ENCODE peak calls at places on chromosomes 12 and 14, in four cellular contexts. One of them, this sample, is unnamed.

GRCh38 chr14:102527255-102528232 is 18.0 kb upstream of the ANKRD9 start:
- DNase-seq in uterus: no peak
- DNase-seq in stomach: peak; percentile 52
- DNase-seq in A673: no peak
- DNase-seq in this sample: no peak

GRCh38 chr14:28057286-28058011 is 709.1 kb upstream of the FOXG1 start:
- DNase-seq in A673: no peak
- DNase-seq in stomach: no peak
- DNase-seq in uterus: no peak
- DNase-seq in this sample: no peak

GRCh38 chr12:118714051-118714460 is 267.3 kb upstream of the SRRM4 start:
- DNase-seq in stomach: no peak
- DNase-seq in uterus: no peak
- DNase-seq in A673: peak; percentile 66
- DNase-seq in this sample: no peak

GRCh38 chr14:89207925-89208328 is 209.1 kb downstream of the FOXN3 start:
- DNase-seq in A673: no peak
- DNase-seq in stomach: no peak
- DNase-seq in uterus: no peak
- DNase-seq in this sample: no peak

GRCh38 chr12:2064078-2064507 is 11.3 kb downstream of the CACNA1C start:
- DNase-seq in uterus: no peak
- DNase-seq in stomach: no peak
- DNase-seq in A673: peak; percentile 20
- DNase-seq in this sample: peak; percentile 6

GRCh38 chr12:70365398-70365647 is 767 bp upstream of the KCNMB4 start:
- DNase-seq in uterus: peak; percentile 13
- DNase-seq in stomach: no peak
- DNase-seq in A673: no peak
- DNase-seq in this sample: no peak

GRCh38 chr14:87409401-87409800 is 583.6 kb downstream of the GALC start:
- DNase-seq in uterus: no peak
- DNase-seq in stomach: no peak
- DNase-seq in A673: no peak
- DNase-seq in this sample: no peak

GRCh38 chr12:15772405-15773018 is 16.7 kb downstream of the EPS8 start:
- DNase-seq in uterus: no peak
- DNase-seq in stomach: no peak
- DNase-seq in A673: peak; percentile 54
- DNase-seq in this sample: no peak

GRCh38 chr12:65958456-65958855 is 134.2 kb downstream of the HMGA2 start:
- DNase-seq in A673: no peak
- DNase-seq in stomach: no peak
- DNase-seq in uterus: no peak
- DNase-seq in this sample: no peak

GRCh38 chr14:31530136-31530535 is 31.1 kb upstream of the NUBPL start:
- DNase-seq in A673: no peak
- DNase-seq in uterus: no peak
- DNase-seq in stomach: no peak
- DNase-seq in this sample: no peak

GRCh38 chr14:33692762-33693161 is 258.1 kb downstream of the EGLN3 start:
- DNase-seq in uterus: no peak
- DNase-seq in A673: no peak
- DNase-seq in stomach: no peak
- DNase-seq in this sample: no peak

GRCh38 chr12:31007636-31008175 is 66.0 kb upstream of the DDX11 start:
- DNase-seq in stomach: no peak
- DNase-seq in uterus: no peak
- DNase-seq in A673: no peak
- DNase-seq in this sample: no peak

GRCh38 chr12:94099191-94099983 is 49.0 kb upstream of the PLXNC1 start:
- DNase-seq in uterus: no peak
- DNase-seq in A673: no peak
- DNase-seq in stomach: no peak
- DNase-seq in this sample: no peak

GRCh38 chr12:29073631-29074239 is 75.3 kb upstream of the FAR2 start:
- DNase-seq in A673: peak; percentile 64
- DNase-seq in stomach: no peak
- DNase-seq in uterus: no peak
- DNase-seq in this sample: no peak

GRCh38 chr14:62117718-62118164 is 355.5 kb downstream of the SNAPC1 start:
- DNase-seq in stomach: no peak
- DNase-seq in uterus: no peak
- DNase-seq in A673: no peak
- DNase-seq in this sample: no peak

GRCh38 chr12:132065609-132066344 is 78.3 kb downstream of the DDX51 start:
- DNase-seq in stomach: no peak
- DNase-seq in A673: no peak
- DNase-seq in uterus: no peak
- DNase-seq in this sample: no peak

GRCh38 chr12:46489951-46490388 is 117.4 kb upstream of the SLC38A2 start:
- DNase-seq in stomach: no peak
- DNase-seq in A673: no peak
- DNase-seq in uterus: no peak
- DNase-seq in this sample: no peak

GRCh38 chr14:90301122-90301521 is 30.6 kb downstream of the NRDE2 start:
- DNase-seq in stomach: no peak
- DNase-seq in uterus: no peak
- DNase-seq in A673: no peak
- DNase-seq in this sample: no peak

GRCh38 chr12:55516391-55516790 is 24.2 kb downstream of the OR6C68 start:
- DNase-seq in uterus: no peak
- DNase-seq in A673: no peak
- DNase-seq in stomach: no peak
- DNase-seq in this sample: no peak

GRCh38 chr12:122062832-122063690 is 15.5 kb upstream of the MLXIP start:
- DNase-seq in uterus: peak; percentile 80
- DNase-seq in stomach: peak; percentile 75
- DNase-seq in A673: no peak
- DNase-seq in this sample: no peak

GRCh38 chr12:92496790-92497189 is 206.0 kb upstream of the PLEKHG7 start:
- DNase-seq in stomach: no peak
- DNase-seq in uterus: no peak
- DNase-seq in A673: no peak
- DNase-seq in this sample: no peak

GRCh38 chr12:6950401-6950801 is 755 bp upstream of the PTPN6 start:
- DNase-seq in stomach: no peak
- DNase-seq in A673: no peak
- DNase-seq in uterus: no peak
- DNase-seq in this sample: no peak

GRCh38 chr14:61571931-61572330 is 123.4 kb upstream of the HIF1A start:
- DNase-seq in A673: no peak
- DNase-seq in stomach: no peak
- DNase-seq in uterus: no peak
- DNase-seq in this sample: no peak

GRCh38 chr14:36852853-36853634 is 191.4 kb downstream of the PAX9 start:
- DNase-seq in stomach: no peak
- DNase-seq in A673: no peak
- DNase-seq in uterus: no peak
- DNase-seq in this sample: no peak

GRCh38 chr14:55807536-55807935 is 227.5 kb downstream of the KTN1 start:
- DNase-seq in stomach: no peak
- DNase-seq in uterus: no peak
- DNase-seq in A673: no peak
- DNase-seq in this sample: no peak

GRCh38 chr12:106766393-106766826 is 8.1 kb upstream of the RIC8B start:
- DNase-seq in stomach: peak; percentile 57
- DNase-seq in uterus: peak; percentile 65
- DNase-seq in A673: no peak
- DNase-seq in this sample: no peak

GRCh38 chr14:57747036-57747435 is 118.9 kb downstream of the SLC35F4 start:
- DNase-seq in stomach: peak; percentile 76
- DNase-seq in uterus: no peak
- DNase-seq in A673: no peak
- DNase-seq in this sample: no peak

GRCh38 chr12:82803201-82803600 is 116.5 kb downstream of the TMTC2 start:
- DNase-seq in stomach: no peak
- DNase-seq in uterus: no peak
- DNase-seq in A673: no peak
- DNase-seq in this sample: no peak

GRCh38 chr14:21915814-21916213 is 242.2 kb upstream of the OR4E1 start:
- DNase-seq in uterus: no peak
- DNase-seq in A673: no peak
- DNase-seq in stomach: peak; percentile 77
- DNase-seq in this sample: no peak

GRCh38 chr12:123390415-123391093 is 6.6 kb downstream of the KMT5A start:
- DNase-seq in uterus: no peak
- DNase-seq in stomach: no peak
- DNase-seq in A673: peak; percentile 26
- DNase-seq in this sample: no peak
- H3K27ac ChIP-seq in uterus: peak overlapping the region; percentile 93
- H3K27ac ChIP-seq in stomach: peak overlapping the region; percentile 82
- H3K27ac ChIP-seq in A673: peak overlapping the region; percentile 89
- H3K27ac ChIP-seq in this sample: no peak overlapping the region

GRCh38 chr14:92670177-92670576 is 78.2 kb downstream of the LGMN start:
- DNase-seq in stomach: no peak
- DNase-seq in A673: peak; percentile 54
- DNase-seq in uterus: no peak
- DNase-seq in this sample: no peak
- TF ChIP-seq CTCF in stomach: no peak
- TF ChIP-seq CTCF in A673: peak; percentile 15
- TF ChIP-seq CTCF in uterus: no peak
- TF ChIP-seq CTCF in this sample: no peak

DNA sequence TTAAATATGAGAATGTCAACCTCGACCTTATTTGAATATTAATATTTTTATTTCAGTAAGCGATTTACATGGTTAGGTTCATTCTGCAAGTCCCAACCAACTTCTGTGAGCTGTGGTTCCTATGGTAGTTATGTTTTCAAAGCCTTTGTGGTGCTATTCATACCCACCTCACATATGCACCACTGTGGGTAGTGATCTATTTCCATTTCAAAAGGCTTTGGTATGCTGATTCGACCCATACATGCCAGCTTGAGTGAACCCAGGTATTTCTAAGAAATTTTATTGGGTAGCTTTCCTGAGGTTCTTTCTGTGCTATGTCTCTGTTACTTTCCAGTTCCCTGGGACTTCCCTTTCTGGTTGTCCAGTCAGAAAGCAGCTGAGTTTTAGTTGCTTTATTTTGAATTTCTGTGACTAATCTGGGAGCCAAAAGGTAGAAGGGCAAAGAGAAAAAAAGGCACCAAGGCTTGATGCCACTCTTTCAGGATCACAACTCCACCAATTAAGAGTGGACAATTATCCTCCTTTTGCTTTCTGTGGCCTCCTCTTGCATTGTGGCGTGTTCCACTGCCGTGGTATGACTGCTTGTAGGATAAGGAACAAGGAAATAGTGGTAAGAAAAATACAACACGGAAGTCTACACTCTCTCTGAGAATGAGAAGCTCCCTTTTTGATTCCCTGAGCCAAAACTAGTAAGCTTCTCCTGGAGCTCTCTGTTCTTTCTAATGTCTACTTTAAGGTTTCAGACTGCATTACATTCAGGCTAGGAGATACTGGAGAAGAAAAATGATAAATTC is 729.1 kb downstream of the NOVA1 start:
- DNase-seq in A673: no peak
- DNase-seq in uterus: no peak
- DNase-seq in stomach: no peak
- DNase-seq in this sample: no peak
- H3K9me3 ChIP-seq in A673: no peaks in the 10 kb centered on the region
- H3K9me3 ChIP-seq in uterus: no peaks in the 10 kb centered on the region
- H3K9me3 ChIP-seq in stomach: no peaks in the 10 kb centered on the region
- H3K9me3 ChIP-seq in this sample: no peaks in the 10 kb centered on the region

GRCh38 chr12:54372113-54372806 is 8.0 kb upstream of the GPR84 start:
- DNase-seq in uterus: peak; percentile 52
- DNase-seq in stomach: no peak
- DNase-seq in A673: no peak
- DNase-seq in this sample: no peak

GRCh38 chr12:54373619-54374554 is 9.6 kb upstream of the GPR84 start:
- DNase-seq in uterus: no peak
- DNase-seq in A673: no peak
- DNase-seq in stomach: no peak
- DNase-seq in this sample: no peak

GRCh38 chr12:54375258-54375579 is 9.3 kb downstream of the ZNF385A start:
- DNase-seq in stomach: no peak
- DNase-seq in uterus: no peak
- DNase-seq in A673: no peak
- DNase-seq in this sample: no peak

GRCh38 chr12:54376596-54377468 is 7.7 kb downstream of the ZNF385A start:
- DNase-seq in stomach: no peak
- DNase-seq in uterus: peak; percentile 59
- DNase-seq in A673: no peak
- DNase-seq in this sample: no peak

DNA sequence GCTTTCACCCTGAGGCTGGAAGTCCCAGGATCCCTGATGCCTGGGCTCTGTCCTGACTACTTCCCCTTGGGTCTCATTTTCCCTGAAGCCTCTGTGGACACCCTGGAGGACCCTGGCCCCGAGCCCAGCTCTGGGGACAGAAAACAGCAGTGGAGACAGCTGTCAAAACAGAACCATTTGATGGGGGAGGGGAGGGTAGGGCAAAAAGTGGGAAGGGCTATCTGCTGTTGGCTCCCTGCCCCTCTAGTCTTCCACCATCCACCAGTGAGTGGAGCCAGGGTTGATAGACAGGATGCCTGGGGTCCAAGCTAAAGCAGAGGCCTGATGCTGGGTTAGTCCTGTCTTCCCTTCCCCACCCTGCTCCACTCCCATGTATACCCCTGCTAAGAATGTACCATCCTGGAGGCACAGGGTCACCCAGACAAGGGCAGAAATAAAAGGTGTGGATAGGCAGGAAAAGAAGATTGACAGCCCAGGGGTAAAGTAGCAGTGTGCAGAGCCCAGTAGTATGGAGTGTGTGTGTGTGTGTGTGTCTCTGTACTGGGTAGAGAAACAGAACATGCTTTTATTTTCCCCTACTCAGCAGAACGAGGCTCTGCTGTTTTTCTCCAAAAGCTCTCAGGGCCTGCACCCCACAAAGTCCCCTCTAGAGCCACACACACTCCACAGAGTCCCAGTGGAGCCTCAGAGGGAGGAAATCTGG is 9.8 kb downstream of the ZNF385A start:
- DNase-seq in A673: no peak
- DNase-seq in uterus: no peak
- DNase-seq in stomach: no peak
- DNase-seq in this sample: no peak
- H3K27ac ChIP-seq in A673: peak overlapping the region; percentile 46
- H3K27ac ChIP-seq in uterus: peak overlapping the region; percentile 26
- H3K27ac ChIP-seq in stomach: no peak overlapping the region
- H3K27ac ChIP-seq in this sample: no peak overlapping the region

GRCh38 chr12:50326636-50327284 is 43.4 kb upstream of the LIMA1 start:
- DNase-seq in uterus: no peak
- DNase-seq in A673: peak; percentile 47
- DNase-seq in stomach: peak; percentile 54
- DNase-seq in this sample: no peak
- TF ChIP-seq CTCF in uterus: no peak
- TF ChIP-seq CTCF in A673: no peak
- TF ChIP-seq CTCF in stomach: no peak
- TF ChIP-seq CTCF in this sample: no peak

DNA sequence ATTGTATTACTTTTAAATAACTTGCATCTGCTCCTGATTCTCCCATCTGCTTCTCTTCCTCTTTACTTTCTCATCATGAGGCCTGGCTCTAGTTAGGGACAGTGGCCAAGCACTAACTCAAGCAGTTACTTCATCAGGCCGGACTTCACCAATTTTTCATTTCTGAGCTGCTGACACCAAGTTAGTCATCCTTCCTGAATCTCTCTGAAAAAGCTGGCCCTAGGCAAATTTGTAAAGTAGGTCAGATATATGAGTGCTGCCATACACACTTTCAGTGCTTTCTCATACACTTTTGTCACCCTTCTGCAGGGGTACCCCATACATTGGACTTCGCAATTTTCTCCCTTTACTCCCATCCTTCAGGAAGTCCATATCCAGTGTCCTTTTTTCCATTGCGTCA is 276.9 kb upstream of the TMPO start:
- DNase-seq in A673: no peak
- DNase-seq in stomach: no peak
- DNase-seq in uterus: peak; percentile 29
- DNase-seq in this sample: no peak
- H3K9me3 ChIP-seq in A673: no peaks in the 10 kb centered on the region
- H3K9me3 ChIP-seq in stomach: no peaks in the 10 kb centered on the region
- H3K9me3 ChIP-seq in uterus: no peaks in the 10 kb centered on the region
- H3K9me3 ChIP-seq in this sample: no peaks in the 10 kb centered on the region